ENCODE peak calls at places on chromosomes 6 and 20, in ten cellular contexts. E is NCI-H1092, V is Calu3, W is HepG2, P is RCC 7860, B is cardiac muscle cell, I is Peyer's patch, X is iris pigment epithelial cell, N is NCI-H1930, Z is skeletal muscle cell. R is an unnamed sample.

GRCh38 chr6:34147906-34148701 is 2.2 kb upstream of the GRM4 start:
- DNase-seq in E (no peak), V (no peak), W (no peak), P (no peak), B (no peak), I (no peak), X (no peak), N (no peak), Z (no peak), R (no peak)

GRCh38 chr6:120965814-120966213 is 368.5 kb downstream of the TBC1D32 start:
- DNase-seq in E (no peak), V (no peak), W (no peak), P (no peak), B (no peak), I (no peak), X (no peak), N (no peak), Z (no peak), R (no peak)

GRCh38 chr6:97077380-97077779 is 152.9 kb downstream of the KLHL32 start:
- DNase-seq in E (no peak), V (no peak), W (no peak), P (no peak), B (peak), I (no peak), X (no peak), N (no peak), Z (no peak), R (no peak)

GRCh38 chr6:35216832-35217811 is 3.4 kb downstream of the SCUBE3 start:
- DNase-seq in E (no peak), V (no peak), W (no peak), P (no peak), B (no peak), I (no peak), X (no peak), N (no peak), Z (no peak), R (no peak)

GRCh38 chr20:24656391-24656790 is 187.0 kb downstream of the SYNDIG1 start:
- DNase-seq in E (no peak), V (no peak), W (no peak), P (no peak), B (no peak), I (no peak), X (no peak), N (no peak), Z (no peak), R (no peak)

GRCh38 chr20:40265872-40266533 is 423.0 kb downstream of the MAFB start:
- DNase-seq in E (peak), V (peak), W (peak), P (no peak), B (peak), I (no peak), X (peak), N (no peak), Z (no peak), R (peak)

GRCh38 chr20:3813758-3814581 is 6.4 kb upstream of the AP5S1 start:
- DNase-seq in E (no peak), V (no peak), W (no peak), P (no peak), B (no peak), I (no peak), X (no peak), N (no peak), Z (no peak), R (no peak)

GRCh38 chr20:11740975-11741374 is 176.7 kb upstream of the BTBD3 start:
- DNase-seq in E (no peak), V (no peak), W (no peak), P (no peak), B (no peak), I (no peak), X (no peak), N (no peak), Z (no peak), R (no peak)

GRCh38 chr6:111625511-111626331 is 20.0 kb upstream of the TRAF3IP2 start:
- DNase-seq in E (peak), V (no peak), W (no peak), P (no peak), B (peak), I (no peak), X (peak), N (no peak), Z (peak), R (no peak)

GRCh38 chr6:77324851-77325250 is 138.4 kb downstream of the HTR1B start:
- DNase-seq in E (no peak), V (no peak), W (no peak), P (no peak), B (peak), I (no peak), X (no peak), N (no peak), Z (peak), R (no peak)

GRCh38 chr6:1382331-1382882 is 7.0 kb upstream of the FOXF2 start:
- DNase-seq in E (no peak), V (no peak), W (no peak), P (no peak), B (no peak), I (no peak), X (no peak), N (no peak), Z (no peak), R (no peak)

GRCh38 chr6:20997143-20997792 is 463.0 kb downstream of the CDKAL1 start:
- DNase-seq in E (no peak), V (no peak), W (no peak), P (no peak), B (no peak), I (no peak), X (peak), N (no peak), Z (no peak), R (no peak)

GRCh38 chr6:142846459-142846831 is 98.5 kb downstream of the HIVEP2 start:
- DNase-seq in E (no peak), V (no peak), W (no peak), P (peak), B (peak), I (no peak), X (peak), N (no peak), Z (peak), R (no peak)

GRCh38 chr6:4780360-4780812 is 4.2 kb downstream of the CDYL start:
- DNase-seq in E (no peak), V (peak), W (no peak), P (no peak), B (peak), I (no peak), X (peak), N (no peak), Z (no peak), R (peak)

GRCh38 chr6:148441454-148441911 is 98.8 kb downstream of the SASH1 start:
- DNase-seq in E (no peak), V (no peak), W (peak), P (peak), B (peak), I (no peak), X (peak), N (no peak), Z (peak), R (no peak)

GRCh38 chr20:10812738-10813327 is 139.0 kb upstream of the JAG1 start:
- DNase-seq in E (no peak), V (no peak), W (no peak), P (no peak), B (no peak), I (no peak), X (no peak), N (no peak), Z (no peak), R (no peak)

GRCh38 chr20:41996951-41997350 is 378.8 kb upstream of the CHD6 start:
- DNase-seq in E (no peak), V (no peak), W (no peak), P (no peak), B (no peak), I (no peak), X (no peak), N (no peak), Z (no peak), R (no peak)

GRCh38 chr6:44712353-44713147 is 325.0 kb downstream of the CDC5L start:
- DNase-seq in E (no peak), V (no peak), W (no peak), P (no peak), B (peak), I (no peak), X (no peak), N (no peak), Z (no peak), R (no peak)

GRCh38 chr6:142871910-142872331 is 73.1 kb downstream of the HIVEP2 start:
- DNase-seq in E (no peak), V (peak), W (peak), P (peak), B (peak), I (peak), X (peak), N (no peak), Z (peak), R (peak)